ENCODE peak calls at places on chromosomes 3 and 15, in four cellular contexts. S is psoas muscle; G is stimulated activated CD8-positive, alpha-beta memory T cell treated with anti-CD3 and anti-CD28 coated beads, Interleukin-7, amount 100 ng/mL, for 1 hour; Z is T-helper 17 cell. T is an unnamed sample.

GRCh38 chr3:187718802-187719201 is 16.4 kb upstream of the RTP2 start:
- DNase-seq in S (no peak), G (no peak), Z (no peak), T (no peak)

GRCh38 chr3:114839476-114839875 is 307.6 kb downstream of the ZBTB20 start:
- DNase-seq in S (no peak), G (no peak), Z (no peak), T (no peak)

GRCh38 chr15:69468241-69469121 is 15.9 kb downstream of the RPLP1 start:
- DNase-seq in S (no peak), G (peak), Z (peak), T (peak)

GRCh38 chr3:43178891-43179366 is 73.0 kb upstream of the POMGNT2 start:
- DNase-seq in S (no peak), G (no peak), Z (no peak), T (no peak)

GRCh38 chr3:166052440-166052839 is 215.2 kb upstream of the BCHE start:
- DNase-seq in S (no peak), G (no peak), Z (no peak), T (no peak)

GRCh38 chr3:30693470-30694120 is 87.2 kb downstream of the TGFBR2 start:
- DNase-seq in S (no peak), G (no peak), Z (no peak), T (peak)

GRCh38 chr15:100642950-100643338 is 40.6 kb downstream of the ASB7 start:
- DNase-seq in S (no peak), G (no peak), Z (no peak), T (no peak)

GRCh38 chr3:102124301-102125158 is 275.2 kb downstream of the NFKBIZ start:
- DNase-seq in S (no peak), G (no peak), Z (no peak), T (no peak)

GRCh38 chr3:68915973-68916372 is 16.4 kb downstream of the TAFA4 start:
- DNase-seq in S (no peak), G (no peak), Z (no peak), T (no peak)

GRCh38 chr15:66072616-66073361 is 180.8 kb downstream of the MEGF11 start:
- DNase-seq in S (no peak), G (no peak), Z (no peak), T (no peak)